ENCODE peak calls at places on chromosomes 11 and 22, in seven cellular contexts. F is T47D, W is GM10248, K is germinal center, L is esophagus squamous epithelium, G is HuH-7, V is caudate nucleus. Q is an unnamed sample.
A peak's percentile ranks its signal among the peaks of the same experiment; 100 is the strongest.

GRCh38 chr11:75668508-75669297 is at the start of gene MAP6:
- DNase-seq in F (no peak), W (peak; percentile 34), K (peak; percentile 27), L (no peak), G (no peak), V (peak; percentile 53), Q (peak; percentile 16)

GRCh38 chr11:35662061-35662648 is 420 bp upstream of the TRIM44 start:
- DNase-seq in F (peak; percentile 97), W (peak; percentile 33), K (peak; percentile 10), L (no peak), G (peak; percentile 41), V (no peak), Q (peak; percentile 51)

GRCh38 chr22:42939451-42939881 is 75.5 kb downstream of the PACSIN2 start:
- DNase-seq in F (no peak), W (no peak), K (no peak), L (no peak), G (no peak), V (no peak), Q (peak; percentile 58)

GRCh38 chr11:117145393-117145761 is 1.3 kb downstream of the PAFAH1B2 start:
- DNase-seq in F (peak; percentile 75), W (peak; percentile 21), K (peak; percentile 43), L (no peak), G (peak; percentile 17), V (no peak), Q (peak; percentile 58)

GRCh38 chr11:63961608-63962412 is 12.6 kb upstream of the COX8A start:
- DNase-seq in F (peak; percentile 84), W (no peak), K (no peak), L (no peak), G (no peak), V (no peak), Q (no peak)

GRCh38 chr11:11265994-11266606 is 87.0 kb downstream of the CSNK2A3 start:
- DNase-seq in F (peak; percentile 58), W (peak; percentile 83), K (peak; percentile 83), L (no peak), G (peak; percentile 79), V (no peak), Q (peak; percentile 57)

GRCh38 chr22:46262449-46263207 is 515 bp downstream of the PKDREJ start:
- DNase-seq in F (no peak), W (no peak), K (peak; percentile 37), L (no peak), G (no peak), V (peak; percentile 18), Q (peak; percentile 20)

GRCh38 chr11:73452726-73453125 is 76.5 kb downstream of the RELT start:
- DNase-seq in F (peak; percentile 40), W (no peak), K (no peak), L (no peak), G (no peak), V (no peak), Q (no peak)

GRCh38 chr11:100957499-100957898 is 172.1 kb downstream of the PGR start:
- DNase-seq in F (no peak), W (no peak), K (no peak), L (no peak), G (no peak), V (no peak), Q (no peak)

GRCh38 chr22:47883757-47884156 is 1121.3 kb downstream of the TBC1D22A start:
- DNase-seq in F (no peak), W (no peak), K (no peak), L (no peak), G (no peak), V (no peak), Q (no peak)

GRCh38 chr11:86743223-86744118 is 56.9 kb upstream of the PRSS23 start:
- DNase-seq in F (no peak), W (no peak), K (no peak), L (no peak), G (no peak), V (no peak), Q (peak; percentile 98)

Q was measured in kidney tubule cell.